ENCODE peak calls at places on chromosome 14, in seven cellular contexts. W, S, T, Q, V, U and P are unnamed samples.

GRCh38 chr14:60245316-60246177 is 3.5 kb upstream of the PPM1A start:
- DNase-seq in S (no peak), T (peak; percentile 11), V (no peak), U (no peak), W (no peak), Q (no peak), P (no peak)

GRCh38 chr14:61444215-61444768 is 122.9 kb downstream of the PRKCH start:
- DNase-seq in W (no peak), Q (no peak), T (no peak), U (no peak), V (peak; percentile 58), S (peak; percentile 52), P (peak; percentile 38)

GRCh38 chr14:89198544-89199329 is 218.3 kb downstream of the FOXN3 start:
- DNase-seq in V (no peak), T (no peak), S (no peak), W (no peak), U (no peak), Q (no peak), P (no peak)

GRCh38 chr14:65954915-65955314 is 531.3 kb upstream of the CCDC196 start:
- DNase-seq in T (no peak), Q (no peak), S (no peak), U (no peak), V (no peak), W (no peak), P (no peak)

GRCh38 chr14:102249041-102249440 is 55.9 kb downstream of the MOK start:
- DNase-seq in S (no peak), Q (peak; percentile 82), V (no peak), W (no peak), U (no peak), T (no peak), P (no peak)

GRCh38 chr14:105537580-105538474 is 11.4 kb downstream of the TMEM121 start:
- DNase-seq in S (peak; percentile 67), W (peak; percentile 48), U (peak; percentile 82), T (peak; percentile 46), V (peak; percentile 67), Q (peak; percentile 52), P (peak; percentile 62)

GRCh38 chr14:91311284-91311662 is 66.8 kb upstream of the GPR68 start:
- DNase-seq in W (no peak), T (no peak), S (peak; percentile 37), Q (no peak), U (peak; percentile 57), V (peak; percentile 72), P (peak; percentile 55)

GRCh38 chr14:104382361-104383087 is 197.0 kb upstream of the C14orf180 start:
- DNase-seq in W (no peak), S (no peak), V (no peak), U (peak; percentile 53), Q (no peak), T (no peak), P (no peak)

GRCh38 chr14:66094001-66094727 is 392.0 kb upstream of the CCDC196 start:
- DNase-seq in V (no peak), W (no peak), S (no peak), U (no peak), Q (no peak), T (no peak), P (no peak)

GRCh38 chr14:70685480-70686197 is 43.9 kb downstream of the TTC9 start:
- DNase-seq in V (no peak), Q (no peak), W (no peak), S (no peak), T (no peak), U (no peak), P (no peak)

GRCh38 chr14:80521456-80521855 is 310.2 kb upstream of the DIO2 start:
- DNase-seq in W (no peak), U (no peak), V (no peak), Q (no peak), S (no peak), T (no peak), P (no peak)

GRCh38 chr14:35374273-35374681 is 30.3 kb downstream of the NFKBIA start:
- DNase-seq in W (no peak), U (no peak), Q (peak; percentile 87), T (no peak), S (no peak), V (no peak), P (peak; percentile 54)

GRCh38 chr14:85529803-85530574 is at the start of gene FLRT2:
- DNase-seq in Q (peak; percentile 38), V (peak; percentile 63), U (peak; percentile 72), W (no peak), T (no peak), S (no peak), P (no peak)

GRCh38 chr14:51860164-51860835 is at the start of gene GNG2:
- DNase-seq in S (peak; percentile 75), Q (peak; percentile 88), T (peak; percentile 89), W (peak; percentile 81), U (peak; percentile 85), V (peak; percentile 91), P (peak; percentile 88)

GRCh38 chr14:70808023-70808401 is 1.3 kb downstream of the MAP3K9 start:
- DNase-seq in V (peak; percentile 61), U (peak; percentile 65), T (peak; percentile 48), W (peak; percentile 42), Q (peak; percentile 70), S (peak; percentile 50), P (peak; percentile 65)

GRCh38 chr14:94040247-94040646 is 14.1 kb downstream of the OTUB2 start:
- DNase-seq in T (no peak), S (no peak), U (peak; percentile 45), Q (no peak), V (no peak), W (no peak), P (no peak)

GRCh38 chr14:31567651-31568050 is 6.4 kb downstream of the NUBPL start:
- DNase-seq in T (no peak), U (no peak), S (no peak), Q (no peak), W (no peak), V (no peak), P (no peak)

GRCh38 chr14:91009501-91010152 is 50.8 kb downstream of the RPS6KA5 start:
- DNase-seq in S (no peak), U (no peak), W (no peak), V (no peak), T (no peak), Q (no peak), P (no peak)

GRCh38 chr14:75443203-75443969 is 15.6 kb downstream of the JDP2 start:
- DNase-seq in Q (no peak), U (no peak), V (no peak), S (no peak), W (no peak), T (no peak), P (no peak)

GRCh38 chr14:64147126-64147790 is 146.9 kb downstream of the ESR2 start:
- DNase-seq in S (no peak), T (no peak), Q (no peak), U (no peak), W (no peak), V (no peak), P (no peak)

GRCh38 chr14:75279739-75280447 is 1.3 kb downstream of the FOS start:
- DNase-seq in Q (no peak), V (peak; percentile 74), S (no peak), T (no peak), W (no peak), U (peak; percentile 78), P (peak; percentile 64)

GRCh38 chr14:101852785-101853184 is 91.3 kb downstream of the PPP2R5C start:
- DNase-seq in S (no peak), V (no peak), Q (no peak), U (no peak), W (no peak), T (no peak), P (no peak)